ENCODE peak calls at places on chromosomes 5 and 9, in four cellular contexts. Y is astrocyte of the spinal cord, N is GM12865, Z is A673. W is an unnamed sample.

GRCh38 chr9:136860933-136861873 is 4.9 kb downstream of the EDF1 start:
- DNase-seq in Y (no peak), N (no peak), Z (no peak), W (no peak)

GRCh38 chr5:39076757-39077475 is 2.7 kb upstream of the RICTOR start:
- DNase-seq in Y (peak; percentile 36), N (peak; percentile 57), Z (no peak), W (no peak)

GRCh38 chr9:107484117-107484723 is 5.3 kb downstream of the KLF4 start:
- DNase-seq in Y (peak; percentile 81), N (peak; percentile 71), Z (peak; percentile 67), W (no peak)

GRCh38 chr5:112420111-112420864 is 1.2 kb upstream of the EPB41L4A start:
- DNase-seq in Y (peak; percentile 64), N (peak; percentile 86), Z (peak; percentile 52), W (peak; percentile 91)

GRCh38 chr5:154590093-154590724 is 112.2 kb upstream of the HAND1 start:
- DNase-seq in Y (no peak), N (no peak), Z (no peak), W (no peak)

GRCh38 chr5:130198927-130199326 is 294.7 kb downstream of the CHSY3 start:
- DNase-seq in Y (peak; percentile 32), N (peak; percentile 64), Z (peak; percentile 54), W (no peak)

GRCh38 chr9:132572921-132573320 is 9.5 kb upstream of the BARHL1 start:
- DNase-seq in Y (no peak), N (no peak), Z (no peak), W (no peak)

GRCh38 chr5:150112211-150113046 is 26.1 kb upstream of the CSF1R start:
- DNase-seq in Y (peak; percentile 89), N (no peak), Z (peak; percentile 40), W (peak; percentile 91)

GRCh38 chr5:133113331-133114061 is 61.7 kb downstream of the HSPA4 start:
- DNase-seq in Y (peak; percentile 54), N (peak; percentile 23), Z (no peak), W (peak; percentile 62)

GRCh38 chr9:85603920-85604319 is 137.8 kb downstream of the AGTPBP1 start:
- DNase-seq in Y (no peak), N (no peak), Z (no peak), W (no peak)

GRCh38 chr9:34522091-34522887 is 501 bp downstream of the ENHO start:
- DNase-seq in Y (no peak), N (no peak), Z (no peak), W (no peak)

GRCh38 chr9:16625831-16626230 is 244.6 kb downstream of the BNC2 start:
- DNase-seq in Y (peak; percentile 71), N (no peak), Z (no peak), W (no peak)

GRCh38 chr5:149829954-149830353 is 99.8 kb downstream of the PPARGC1B start:
- DNase-seq in Y (no peak), N (peak; percentile 44), Z (peak; percentile 42), W (no peak)

GRCh38 chr5:54807421-54807820 is 178.0 kb downstream of the ESM1 start:
- DNase-seq in Y (peak; percentile 77), N (no peak), Z (peak; percentile 76), W (no peak)

GRCh38 chr5:72436796-72437471 is 70.3 kb downstream of the ZNF366 start:
- DNase-seq in Y (peak; percentile 12), N (no peak), Z (no peak), W (no peak)

GRCh38 chr5:38285226-38285625 is 26.9 kb downstream of the EGFLAM start:
- DNase-seq in Y (no peak), N (no peak), Z (no peak), W (no peak)

GRCh38 chr9:108961151-108961550 is 27.0 kb downstream of the ABITRAM start:
- DNase-seq in Y (no peak), N (no peak), Z (no peak), W (no peak)

GRCh38 chr9:135670721-135671590 is 7.8 kb downstream of the LCN9 start:
- DNase-seq in Y (no peak), N (no peak), Z (no peak), W (no peak)

GRCh38 chr5:1210832-1211251 is 9.4 kb downstream of the SLC6A19 start:
- DNase-seq in Y (no peak), N (no peak), Z (no peak), W (no peak)

DNA sequence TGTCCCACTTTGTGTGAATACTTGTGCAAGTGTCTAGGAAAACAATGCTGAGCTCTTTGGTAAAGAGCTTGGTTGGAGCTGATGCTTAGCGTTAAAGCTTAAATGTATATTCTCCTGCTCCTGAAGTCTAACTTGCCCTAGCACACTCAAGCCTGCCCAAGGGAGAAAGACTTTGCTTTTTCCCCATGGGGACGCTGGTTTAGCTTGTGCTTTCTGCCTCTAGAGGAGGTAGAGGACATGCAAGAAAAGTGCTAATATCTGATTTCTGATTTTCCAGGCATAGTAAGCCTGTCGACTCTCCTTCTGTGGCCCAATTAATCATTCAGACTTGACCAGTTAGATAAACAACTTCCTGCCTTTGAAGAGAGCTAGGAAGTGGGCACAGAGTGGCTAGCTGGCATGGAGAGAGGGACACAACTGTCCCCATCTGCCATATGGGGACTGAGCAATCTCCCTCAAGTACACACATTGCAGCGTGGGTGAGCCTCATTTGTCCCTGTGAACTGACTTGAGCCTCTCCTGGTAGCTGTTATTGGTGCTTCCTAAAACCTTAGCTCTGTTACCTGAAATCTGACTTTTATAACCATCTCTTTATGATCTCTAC is 348.4 kb downstream of the BRINP1 start:
- DNase-seq in Y (no peak), N (no peak), Z (no peak), W (no peak)
- TF ChIP-seq CTCF in Y (no peak), N (no peak), Z (no peak), W (no peak)

DNA sequence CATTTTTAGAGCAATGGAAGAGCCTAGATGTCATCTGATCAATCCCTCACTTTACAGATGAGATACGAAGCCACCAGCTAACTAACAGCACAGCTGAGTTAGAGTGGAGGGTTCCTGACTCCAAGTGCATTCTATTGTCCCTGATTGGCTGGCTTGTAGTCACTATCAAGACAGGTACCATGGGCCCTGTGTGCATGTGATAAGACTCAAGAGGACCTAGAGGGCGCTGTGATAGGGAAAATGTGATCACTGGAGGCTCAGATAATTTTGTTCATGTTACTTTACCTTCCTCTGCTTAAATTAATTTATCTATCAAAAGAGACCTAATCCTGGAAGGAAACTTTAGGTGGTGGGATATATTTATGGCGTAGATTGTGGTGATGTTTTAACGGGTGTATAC is 19.5 kb upstream of the SNAPC3 start:
- DNase-seq in Y (no peak), N (peak; percentile 41), Z (peak; percentile 34), W (no peak)
- TF ChIP-seq CTCF in Y (peak; percentile 10), N (peak; percentile 21), Z (peak; percentile 48), W (peak; percentile 26)

GRCh38 chr5:137741-138140 is 45.8 kb downstream of the PLEKHG4B start:
- DNase-seq in Y (no peak), N (no peak), Z (no peak), W (no peak)
- TF ChIP-seq CTCF in Y (no peak), N (no peak), Z (no peak), W (no peak)

DNA sequence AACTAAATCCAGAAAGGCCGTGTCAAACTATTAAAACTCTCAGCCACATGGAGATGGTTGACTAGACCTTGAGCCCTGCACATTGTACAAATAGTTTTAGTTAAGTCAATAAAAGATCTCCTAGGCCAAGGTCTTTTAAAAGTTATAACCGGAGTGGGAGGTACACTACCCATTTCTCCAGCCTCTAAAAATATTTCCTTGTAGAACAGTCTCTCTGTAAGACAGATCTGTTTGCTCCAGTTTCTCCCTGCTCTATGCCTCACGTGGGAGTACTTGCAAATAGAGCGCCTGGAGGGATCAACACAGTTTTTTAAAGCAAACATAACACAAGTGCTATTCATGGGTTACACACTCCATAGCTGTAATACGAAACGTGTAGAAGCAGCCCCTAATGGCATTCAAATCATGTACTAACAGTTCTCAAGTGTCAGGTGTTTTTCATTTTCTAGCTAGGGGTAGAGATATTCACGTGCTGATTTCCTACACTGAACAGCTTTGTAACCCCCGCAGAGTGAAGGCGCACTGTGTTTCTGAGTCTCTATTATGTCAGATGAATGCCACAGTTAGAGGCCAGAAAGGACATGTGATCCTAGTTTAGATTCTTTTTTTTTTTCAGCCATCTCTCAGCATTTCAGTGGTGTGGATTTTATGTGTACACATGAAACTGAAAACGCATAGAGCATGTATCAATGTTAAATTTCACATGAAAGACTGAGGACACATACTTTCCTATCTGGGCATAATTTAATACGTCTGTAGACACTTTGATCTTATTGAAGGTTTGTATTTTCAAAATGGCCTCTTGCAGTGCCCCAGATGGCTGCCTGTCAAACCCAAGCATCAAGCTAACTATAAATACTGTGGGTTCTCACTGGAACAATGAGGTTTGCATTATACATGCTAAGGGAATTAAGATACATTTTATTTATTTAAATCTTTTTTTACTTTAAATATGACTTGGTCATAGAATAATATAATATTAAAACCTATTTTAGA is 703.2 kb upstream of the GRAMD2B start:
- DNase-seq in Y (peak; percentile 56), N (no peak), Z (no peak), W (no peak)
- TF ChIP-seq CTCF in Y (no peak), N (no peak), Z (no peak), W (no peak)

GRCh38 chr5:67286006-67286405 is 89.4 kb upstream of the CD180 start:
- DNase-seq in Y (no peak), N (no peak), Z (no peak), W (no peak)

GRCh38 chr5:67287795-67288194 is 91.2 kb upstream of the CD180 start:
- DNase-seq in Y (peak; percentile 84), N (no peak), Z (peak; percentile 90), W (no peak)

GRCh38 chr5:67283988-67284457 is 87.4 kb upstream of the CD180 start:
- DNase-seq in Y (no peak), N (no peak), Z (no peak), W (no peak)

GRCh38 chr5:67283275-67283987 is 86.8 kb upstream of the CD180 start:
- DNase-seq in Y (no peak), N (no peak), Z (no peak), W (no peak)

GRCh38 chr5:67281874-67282273 is 85.3 kb upstream of the CD180 start:
- DNase-seq in Y (no peak), N (no peak), Z (no peak), W (no peak)
- TF ChIP-seq CTCF in Y (no peak), N (no peak), Z (no peak), W (no peak)

GRCh38 chr5:179183481-179183880 is 123.3 kb downstream of the ZNF354C start:
- DNase-seq in Y (no peak), N (no peak), Z (no peak), W (no peak)

GRCh38 chr5:179186092-179186419 is 125.9 kb downstream of the ZNF354C start:
- DNase-seq in Y (no peak), N (no peak), Z (no peak), W (no peak)

GRCh38 chr5:179182601-179183000 is 122.4 kb downstream of the ZNF354C start:
- DNase-seq in Y (no peak), N (no peak), Z (no peak), W (no peak)

GRCh38 chr5:179185256-179186091 is 125.3 kb downstream of the ZNF354C start:
- DNase-seq in Y (no peak), N (no peak), Z (no peak), W (no peak)

GRCh38 chr5:179184521-179185050 is 124.4 kb downstream of the ZNF354C start:
- DNase-seq in Y (no peak), N (no peak), Z (no peak), W (no peak)
- TF ChIP-seq CTCF in Y (no peak), N (no peak), Z (no peak), W (no peak)

GRCh38 chr9:89564257-89564878 is 40.4 kb upstream of the GADD45G start:
- DNase-seq in Y (no peak), N (peak; percentile 74), Z (peak; percentile 9), W (no peak)
- TF ChIP-seq CTCF in Y (peak; percentile 14), N (peak; percentile 41), Z (no peak), W (no peak)

W was measured in osteocyte.